ENCODE peak calls at places on chromosomes 1 and 21, in ten cellular contexts. B is activated naive CD4-positive, alpha-beta T cell; Q is WERI-Rb-1; K is GM20000; E is effector CD4-positive, alpha-beta T cell; I is astrocyte; X is upper lobe of right lung; M is stomach; U is RWPE1; R is choroid plexus epithelial cell. G is an unnamed sample.

GRCh38 chr1:207822602-207823451 is 71.0 kb downstream of the CD46 start:
- DNase-seq in U (peak; percentile 48), M (peak; percentile 92), B (peak; percentile 18), E (peak; percentile 61), Q (no peak), I (no peak), X (peak; percentile 86), K (peak; percentile 96), R (peak; percentile 68), G (no peak)

GRCh38 chr1:160702100-160702499 is 9.5 kb downstream of the CD48 start:
- DNase-seq in R (no peak), U (no peak), B (no peak), I (no peak), M (no peak), Q (no peak), E (no peak), X (no peak), K (no peak), G (no peak)

GRCh38 chr1:8598783-8599182 is 218.7 kb downstream of the RERE start:
- DNase-seq in B (no peak), K (no peak), X (no peak), I (peak; percentile 5), M (no peak), R (peak; percentile 48), E (no peak), U (no peak), Q (peak; percentile 62), G (no peak)

GRCh38 chr1:94532077-94532476 is 9.5 kb downstream of the F3 start:
- DNase-seq in Q (peak; percentile 24), K (no peak), M (no peak), R (no peak), I (no peak), X (no peak), E (no peak), B (no peak), U (no peak), G (no peak)

GRCh38 chr1:207603777-207604176 is 41.2 kb upstream of the CR1L start:
- DNase-seq in Q (no peak), E (no peak), I (peak; percentile 3), B (no peak), M (no peak), R (peak; percentile 39), X (no peak), U (peak; percentile 12), K (no peak), G (no peak)

GRCh38 chr1:176989023-176989422 is 175.5 kb downstream of the ASTN1 start:
- DNase-seq in M (no peak), Q (no peak), K (no peak), R (peak; percentile 7), E (no peak), U (peak; percentile 70), X (no peak), I (peak; percentile 71), B (no peak), G (no peak)

GRCh38 chr1:176877557-176877956 is 287.0 kb downstream of the ASTN1 start:
- DNase-seq in Q (no peak), R (no peak), B (no peak), E (no peak), I (no peak), X (no peak), M (no peak), K (no peak), U (no peak), G (no peak)

GRCh38 chr1:78493456-78493855 is 2.7 kb downstream of the PTGFR start:
- DNase-seq in Q (no peak), I (no peak), E (no peak), K (no peak), M (no peak), U (no peak), X (no peak), R (peak; percentile 40), B (no peak), G (peak; percentile 71)

GRCh38 chr21:36079671-36080070 is 9.8 kb downstream of the CBR1 start:
- DNase-seq in M (no peak), B (no peak), U (no peak), K (no peak), R (no peak), E (no peak), X (no peak), Q (no peak), I (no peak), G (peak; percentile 88)

GRCh38 chr1:151542710-151543129 is 2.6 kb downstream of the TUFT1 start:
- DNase-seq in B (no peak), E (no peak), Q (no peak), X (no peak), K (no peak), U (peak; percentile 54), M (no peak), R (no peak), I (peak; percentile 94), G (no peak)

G was measured in OCI-M1.